ENCODE peak calls at places on chromosomes 4 and X, in four cellular contexts. T, M, D and L are unnamed samples.

GRCh38 chrX:70476934-70477733 is 32.5 kb downstream of the DLG3 start:
- DNase-seq in T (no peak), M (peak; percentile 78), D (peak; percentile 15), L (no peak)

GRCh38 chr4:654871-655734 is 19.0 kb downstream of the ATP5ME start:
- DNase-seq in T (no peak), M (no peak), D (no peak), L (no peak)

GRCh38 chr4:170202721-170203120 is 113.0 kb upstream of the AADAT start:
- DNase-seq in T (peak; percentile 15), M (no peak), D (no peak), L (no peak)

GRCh38 chr4:8319731-8320385 is 50.3 kb downstream of the HTRA3 start:
- DNase-seq in T (no peak), M (peak; percentile 25), D (no peak), L (no peak)

GRCh38 chrX:56766554-56767412 is 37.7 kb downstream of the NBDY start:
- DNase-seq in T (peak; percentile 45), M (peak; percentile 9), D (no peak), L (no peak)

GRCh38 chr4:77618383-77619241 is 13.0 kb downstream of the CXCL13 start:
- DNase-seq in T (peak; percentile 13), M (peak; percentile 76), D (peak; percentile 80), L (peak; percentile 66)

GRCh38 chrX:17553451-17553850 is 178.5 kb downstream of the NHS start:
- DNase-seq in T (no peak), M (peak; percentile 20), D (no peak), L (no peak)

GRCh38 chr4:140186651-140187315 is 32.8 kb upstream of the MAML3 start:
- DNase-seq in T (no peak), M (peak; percentile 72), D (no peak), L (no peak)

GRCh38 chrX:38318606-38319005 is 8.7 kb downstream of the RPGR start:
- DNase-seq in T (no peak), M (no peak), D (no peak), L (no peak)

GRCh38 chr4:183823394-183823793 is 81.7 kb upstream of the STOX2 start:
- DNase-seq in T (no peak), M (peak; percentile 44), D (no peak), L (no peak)

GRCh38 chr4:14111730-14112171 is 484.2 kb upstream of the BOD1L1 start:
- DNase-seq in T (no peak), M (no peak), D (no peak), L (no peak)

GRCh38 chr4:139188648-139189416 is 11.8 kb upstream of the ELF2 start:
- DNase-seq in T (no peak), M (no peak), D (no peak), L (no peak)

GRCh38 chr4:174815282-174815681 is 13.8 kb downstream of the GLRA3 start:
- DNase-seq in T (no peak), M (no peak), D (no peak), L (no peak)

GRCh38 chr4:110515676-110516075 is 39.7 kb downstream of the ENPEP start:
- DNase-seq in T (no peak), M (no peak), D (no peak), L (no peak)

GRCh38 chrX:11611161-11611560 is 54.6 kb downstream of the ARHGAP6 start:
- DNase-seq in T (no peak), M (no peak), D (no peak), L (no peak)

GRCh38 chr4:184988611-184989010 is 29.7 kb upstream of the HELT start:
- DNase-seq in T (no peak), M (no peak), D (no peak), L (no peak)

GRCh38 chr4:6137747-6138135 is 62.6 kb downstream of the JAKMIP1 start:
- DNase-seq in T (no peak), M (no peak), D (no peak), L (no peak)

GRCh38 chr4:6137027-6137746 is 63.2 kb downstream of the JAKMIP1 start:
- DNase-seq in T (no peak), M (no peak), D (no peak), L (no peak)

DNA sequence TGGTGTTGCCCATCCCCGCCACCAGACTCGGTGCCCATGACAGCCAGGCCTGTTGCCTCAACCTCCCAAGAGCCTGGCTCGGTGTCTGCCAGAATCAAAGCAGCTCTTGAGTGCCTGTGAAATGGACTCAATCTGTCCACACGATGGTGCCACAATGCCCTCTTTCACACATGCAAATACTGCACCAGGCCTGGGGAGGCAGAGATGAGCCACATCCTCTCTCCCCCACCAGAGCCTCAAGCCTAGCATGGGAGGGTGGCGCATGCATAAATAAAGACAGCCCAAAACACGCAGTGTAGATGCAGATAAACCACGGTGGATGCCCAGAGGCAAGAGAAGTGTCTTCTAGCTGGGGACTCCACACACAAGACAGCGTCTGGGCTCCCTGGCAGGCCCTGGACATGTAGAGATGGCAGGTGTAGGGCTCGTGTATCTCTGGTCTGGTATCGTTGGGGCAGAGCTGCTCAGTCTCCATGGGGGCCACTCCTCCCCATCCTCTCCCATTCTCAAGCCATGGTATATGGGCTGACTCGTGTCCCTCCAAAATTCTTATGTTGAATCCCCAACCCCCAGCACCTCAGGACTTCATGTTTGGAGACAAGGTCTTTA is 65.6 kb downstream of the JAKMIP1 start:
- DNase-seq in T (peak; percentile 54), M (no peak), D (no peak), L (peak; percentile 73)
- TF ChIP-seq CTCF in T (peak; percentile 85), M (no peak), D (no peak), L (peak; percentile 54)

DNA sequence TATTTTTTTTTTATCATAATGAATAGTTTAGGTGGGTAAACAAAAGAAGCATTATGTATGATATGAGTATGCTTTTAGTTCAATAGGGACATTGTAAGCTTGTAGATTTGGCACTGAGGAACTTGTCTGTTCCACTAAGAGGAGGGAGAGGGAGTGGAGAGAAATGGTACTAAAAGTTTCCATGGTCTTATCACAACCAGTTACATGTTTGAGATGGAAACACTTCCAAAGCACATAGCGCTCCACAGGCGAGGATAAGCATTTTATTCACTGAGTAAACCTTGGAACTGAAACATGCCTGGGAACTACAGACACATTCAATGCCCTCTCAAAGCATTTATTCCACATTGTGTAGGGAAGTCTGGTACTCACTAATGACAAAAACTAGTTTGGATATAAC is 15.5 kb downstream of the MYOZ2 start:
- DNase-seq in T (no peak), M (no peak), D (no peak), L (no peak)
- TF ChIP-seq CTCF in T (no peak), M (no peak), D (no peak), L (no peak)

GRCh38 chrX:41014776-41015175 is 70.5 kb upstream of the USP9X start:
- DNase-seq in T (no peak), M (no peak), D (no peak), L (no peak)

GRCh38 chrX:41005445-41005992 is 79.7 kb upstream of the USP9X start:
- DNase-seq in T (no peak), M (no peak), D (no peak), L (no peak)

GRCh38 chrX:41009816-41010187 is 75.4 kb upstream of the USP9X start:
- DNase-seq in T (no peak), M (no peak), D (no peak), L (peak; percentile 3)

DNA sequence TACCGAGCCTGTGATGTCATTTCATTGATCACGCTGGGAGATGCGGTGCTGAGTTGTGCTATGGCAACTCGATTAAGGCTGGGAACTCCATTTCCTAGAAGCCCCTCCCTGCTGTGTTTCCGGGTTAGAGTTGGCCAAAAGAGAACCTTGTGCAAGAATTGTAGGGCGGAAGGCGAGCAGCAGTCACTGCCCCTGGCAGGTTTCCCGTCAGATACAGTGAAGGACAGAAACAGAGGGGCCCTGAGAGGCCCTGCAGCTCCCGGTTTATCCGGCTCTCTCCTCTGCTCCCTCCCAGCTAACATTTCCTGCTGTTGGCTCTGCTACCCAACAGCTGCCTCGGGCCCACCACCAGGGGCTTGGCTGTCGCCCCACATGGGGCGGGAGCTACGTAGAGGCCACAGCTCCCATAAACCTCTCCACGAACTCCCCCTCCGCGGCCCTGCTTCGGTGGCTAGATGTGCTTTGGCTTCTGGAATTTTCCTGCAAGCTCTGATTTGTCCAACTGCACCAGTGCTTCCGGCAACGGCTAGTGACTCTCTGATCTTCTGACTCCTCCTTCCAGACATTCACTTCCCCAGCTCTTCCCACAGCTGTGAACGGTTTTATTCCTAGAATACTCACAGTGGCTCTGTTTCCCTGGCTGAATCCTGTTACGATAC is 74.9 kb upstream of the USP9X start:
- DNase-seq in T (peak; percentile 45), M (peak; percentile 76), D (peak; percentile 38), L (peak; percentile 24)
- TF ChIP-seq CTCF in T (no peak), M (peak; percentile 15), D (no peak), L (no peak)

DNA sequence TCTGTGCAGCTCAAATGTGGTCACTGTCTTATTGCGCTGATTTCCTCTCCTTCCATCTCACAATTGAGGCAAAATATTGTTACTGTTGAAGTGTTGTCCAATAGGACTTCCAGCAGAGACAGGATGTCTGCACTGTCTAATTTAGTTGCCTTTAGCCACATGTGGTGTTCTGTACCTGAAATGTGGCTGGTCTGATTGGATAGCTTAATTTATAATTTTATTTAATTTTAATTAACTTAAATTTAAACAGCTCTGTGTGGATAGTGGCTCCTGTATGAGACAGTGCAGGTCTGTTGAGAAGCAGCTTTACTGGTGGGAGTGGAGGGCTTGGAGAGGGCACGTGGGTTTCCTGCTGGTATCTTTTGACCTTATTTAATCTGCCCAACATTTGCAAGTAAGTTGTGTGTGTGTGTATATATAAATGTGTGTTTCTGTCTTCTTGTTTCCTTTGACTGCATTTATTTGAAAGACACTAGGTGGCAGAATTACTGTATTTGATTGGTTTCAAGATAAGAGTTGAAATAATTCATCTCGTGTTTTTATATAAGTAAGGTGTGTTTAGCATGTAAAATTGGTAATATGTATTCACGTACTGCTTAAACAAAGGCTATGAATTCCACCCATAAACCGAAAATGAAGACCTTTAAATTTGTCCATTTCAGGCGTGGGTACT is 55.3 kb upstream of the MSANTD1 start:
- DNase-seq in T (no peak), M (no peak), D (no peak), L (no peak)
- TF ChIP-seq CTCF in T (no peak), M (peak; percentile 29), D (no peak), L (no peak)

GRCh38 chr4:29756966-29757365 is 963.2 kb upstream of the PCDH7 start:
- DNase-seq in T (no peak), M (no peak), D (no peak), L (no peak)
- TF ChIP-seq CTCF in T (no peak), M (no peak), D (no peak), L (no peak)

GRCh38 chrX:124606724-124607123 is 260.4 kb downstream of the SH2D1A start:
- DNase-seq in T (no peak), M (no peak), D (no peak), L (no peak)

GRCh38 chrX:124605518-124605917 is 259.2 kb downstream of the SH2D1A start:
- DNase-seq in T (no peak), M (no peak), D (no peak), L (no peak)
- TF ChIP-seq CTCF in T (no peak), M (no peak), D (no peak), L (no peak)